ENCODE peak calls at places on chromosome 17, in eight cellular contexts. G, W, J, K, Z, I, O and F are unnamed samples.

GRCh38 chr17:40168262-40168832 is 8.9 kb upstream of the RAPGEFL1 start:
- DNase-seq in G (peak), W (peak), J (peak), K (no peak), Z (no peak), I (no peak), O (peak), F (peak)

GRCh38 chr17:81968850-81969812 is 8.1 kb upstream of the NOTUM start:
- DNase-seq in G (no peak), W (no peak), J (no peak), K (no peak), Z (no peak), I (no peak), O (no peak), F (no peak)

GRCh38 chr17:50916708-50917417 is 50.7 kb upstream of the TOB1 start:
- DNase-seq in G (no peak), W (no peak), J (no peak), K (no peak), Z (no peak), I (no peak), O (no peak), F (no peak)

GRCh38 chr17:7177210-7177953 is 1.8 kb downstream of the ASGR1 start:
- DNase-seq in G (peak), W (peak), J (peak), K (peak), Z (peak), I (peak), O (peak), F (peak)

GRCh38 chr17:77206557-77206956 is 65.8 kb downstream of the SEC14L1 start:
- DNase-seq in G (no peak), W (no peak), J (no peak), K (no peak), Z (no peak), I (no peak), O (no peak), F (no peak)

GRCh38 chr17:29158515-29159275 is 21.5 kb downstream of the MYO18A start:
- DNase-seq in G (no peak), W (no peak), J (no peak), K (no peak), Z (no peak), I (no peak), O (no peak), F (peak)

GRCh38 chr17:2082003-2082862 is 27.3 kb downstream of the HIC1 start:
- DNase-seq in G (no peak), W (no peak), J (no peak), K (no peak), Z (no peak), I (no peak), O (no peak), F (no peak)

GRCh38 chr17:48322060-48322459 is 108.0 kb downstream of the SKAP1 start:
- DNase-seq in G (no peak), W (no peak), J (no peak), K (no peak), Z (no peak), I (no peak), O (no peak), F (peak)

GRCh38 chr17:64005734-64006167 is 7.6 kb downstream of the PRR29 start:
- DNase-seq in G (peak), W (peak), J (no peak), K (no peak), Z (no peak), I (no peak), O (peak), F (peak)

GRCh38 chr17:77802333-77802615 is 156.2 kb upstream of the TNRC6C start:
- DNase-seq in G (no peak), W (no peak), J (no peak), K (no peak), Z (no peak), I (no peak), O (no peak), F (no peak)

GRCh38 chr17:16449121-16449570 is 33.8 kb downstream of the TRPV2 start:
- DNase-seq in G (no peak), W (no peak), J (no peak), K (no peak), Z (no peak), I (no peak), O (no peak), F (peak)

GRCh38 chr17:45398800-45399199 is 33.9 kb downstream of the ARHGAP27 start:
- DNase-seq in G (no peak), W (no peak), J (no peak), K (no peak), Z (no peak), I (no peak), O (no peak), F (no peak)

GRCh38 chr17:41417576-41418015 is 6.8 kb downstream of the KRT37 start:
- DNase-seq in G (no peak), W (no peak), J (no peak), K (peak), Z (no peak), I (no peak), O (no peak), F (peak)

GRCh38 chr17:49821916-49822315 is 26.0 kb downstream of the TAC4 start:
- DNase-seq in G (no peak), W (no peak), J (no peak), K (no peak), Z (no peak), I (no peak), O (no peak), F (no peak)

GRCh38 chr17:76775021-76775420 is 37.1 kb downstream of the MFSD11 start:
- DNase-seq in G (no peak), W (no peak), J (no peak), K (no peak), Z (no peak), I (no peak), O (no peak), F (no peak)

GRCh38 chr17:40303009-40303657 is 5.8 kb upstream of the RARA start:
- DNase-seq in G (peak), W (peak), J (peak), K (peak), Z (no peak), I (no peak), O (peak), F (peak)

GRCh38 chr17:80833952-80834895 is 157.4 kb upstream of the CHMP6 start:
- DNase-seq in G (peak), W (no peak), J (peak), K (no peak), Z (no peak), I (no peak), O (peak), F (peak)

GRCh38 chr17:76995352-76996105 is 127.3 kb downstream of the MGAT5B start:
- DNase-seq in G (no peak), W (no peak), J (no peak), K (peak), Z (no peak), I (no peak), O (no peak), F (no peak)

GRCh38 chr17:49117581-49118230 is 14.9 kb upstream of the B4GALNT2 start:
- DNase-seq in G (no peak), W (no peak), J (no peak), K (no peak), Z (no peak), I (no peak), O (no peak), F (no peak)

GRCh38 chr17:72005332-72006163 is 115.3 kb upstream of the SOX9 start:
- DNase-seq in G (no peak), W (no peak), J (no peak), K (no peak), Z (no peak), I (no peak), O (no peak), F (no peak)

GRCh38 chr17:73179387-73179786 is 13.5 kb upstream of the COG1 start:
- DNase-seq in G (no peak), W (no peak), J (no peak), K (no peak), Z (no peak), I (no peak), O (no peak), F (no peak)

GRCh38 chr17:77957215-77957868 is 1.2 kb upstream of the TNRC6C start:
- DNase-seq in G (no peak), W (no peak), J (peak), K (no peak), Z (no peak), I (no peak), O (no peak), F (peak)

GRCh38 chr17:31321481-31321880 is at the start of gene EVI2A:
- DNase-seq in G (no peak), W (no peak), J (peak), K (no peak), Z (peak), I (peak), O (no peak), F (peak)

GRCh38 chr17:57401556-57402488 is 145.5 kb downstream of the MSI2 start:
- DNase-seq in G (no peak), W (no peak), J (no peak), K (peak), Z (no peak), I (no peak), O (no peak), F (no peak)

GRCh38 chr17:1714980-1715802 is 5.0 kb upstream of the TLCD2 start:
- DNase-seq in G (peak), W (no peak), J (peak), K (peak), Z (no peak), I (peak), O (no peak), F (peak)

GRCh38 chr17:20120835-20121234 is 111.7 kb downstream of the SPECC1 start:
- DNase-seq in G (peak), W (peak), J (peak), K (no peak), Z (peak), I (no peak), O (peak), F (no peak)

GRCh38 chr17:80820331-80820730 is 171.3 kb upstream of the CHMP6 start:
- DNase-seq in G (no peak), W (no peak), J (no peak), K (no peak), Z (no peak), I (no peak), O (no peak), F (no peak)

GRCh38 chr17:60036796-60037677 is 41.7 kb downstream of the HEATR6 start:
- DNase-seq in G (peak), W (peak), J (peak), K (peak), Z (peak), I (peak), O (peak), F (peak)

GRCh38 chr17:35141681-35142466 is at the start of gene NLE1:
- DNase-seq in G (peak), W (peak), J (peak), K (peak), Z (peak), I (peak), O (peak), F (peak)

GRCh38 chr17:67289174-67289876 is 44.3 kb upstream of the HELZ start:
- DNase-seq in G (peak), W (no peak), J (peak), K (no peak), Z (peak), I (no peak), O (no peak), F (peak)

GRCh38 chr17:57455063-57455914 is 199.0 kb downstream of the MSI2 start:
- DNase-seq in G (no peak), W (no peak), J (peak), K (no peak), Z (peak), I (peak), O (no peak), F (peak)

GRCh38 chr17:50214986-50215730 is 13.7 kb upstream of the COL1A1 start:
- DNase-seq in G (no peak), W (no peak), J (no peak), K (no peak), Z (no peak), I (no peak), O (no peak), F (no peak)

GRCh38 chr17:7553356-7553755 is 4.5 kb downstream of the TNFSF12 start:
- DNase-seq in G (no peak), W (no peak), J (no peak), K (no peak), Z (no peak), I (no peak), O (no peak), F (no peak)

GRCh38 chr17:49200423-49201083 is 9.8 kb downstream of the GNGT2 start:
- DNase-seq in G (no peak), W (no peak), J (no peak), K (no peak), Z (no peak), I (no peak), O (no peak), F (no peak)

GRCh38 chr17:50558581-50558954 is 1.9 kb upstream of the CACNA1G start:
- DNase-seq in G (no peak), W (no peak), J (no peak), K (no peak), Z (no peak), I (no peak), O (no peak), F (no peak)

GRCh38 chr17:57463103-57463885 is 207.0 kb downstream of the MSI2 start:
- DNase-seq in G (no peak), W (no peak), J (no peak), K (no peak), Z (no peak), I (peak), O (no peak), F (peak)

GRCh38 chr17:77458202-77459017 is 317.6 kb downstream of the SEC14L1 start:
- DNase-seq in G (no peak), W (no peak), J (no peak), K (no peak), Z (no peak), I (peak), O (no peak), F (no peak)

GRCh38 chr17:12857592-12857991 is 68.3 kb downstream of the ARHGAP44 start:
- DNase-seq in G (no peak), W (no peak), J (no peak), K (no peak), Z (no peak), I (no peak), O (no peak), F (no peak)

GRCh38 chr17:46782250-46782953 is 36.1 kb downstream of the WNT3 start:
- DNase-seq in G (no peak), W (no peak), J (no peak), K (peak), Z (no peak), I (peak), O (no peak), F (peak)

GRCh38 chr17:76501018-76501826 is at the start of gene RHBDF2:
- DNase-seq in G (peak), W (peak), J (peak), K (peak), Z (peak), I (peak), O (peak), F (peak)